ENCODE peak calls at places on chromosome 3, in ten cellular contexts. U is OCI-LY7; N is right atrium auricular region; Y is fibroblast of mammary gland; I is left lung; D is CD8-positive, alpha-beta T cell; C is astrocyte of the cerebellum; B is cardiac fibroblast; A is spleen; E is HCT116. K is an unnamed sample.
A peak's percentile ranks its signal among the peaks of the same experiment; 100 is the strongest.

GRCh38 chr3:27800261-27800660 is 78.1 kb upstream of the EOMES start:
- DNase-seq in U (no peak), N (no peak), Y (peak; percentile 8), I (no peak), D (no peak), C (no peak), B (no peak), A (no peak), E (no peak), K (no peak)

GRCh38 chr3:183287301-183287971 is 34.4 kb downstream of the B3GNT5 start:
- DNase-seq in U (no peak), N (peak; percentile 64), Y (peak; percentile 99), I (no peak), D (no peak), C (peak; percentile 93), B (peak; percentile 97), A (no peak), E (no peak), K (peak; percentile 98)

GRCh38 chr3:183122257-183122932 is 23.1 kb upstream of the MCCC1 start:
- DNase-seq in U (peak; percentile 70), N (no peak), Y (peak; percentile 71), I (no peak), D (no peak), C (peak; percentile 38), B (peak; percentile 79), A (no peak), E (peak; percentile 38), K (peak; percentile 82)

GRCh38 chr3:172467170-172467824 is 19.0 kb upstream of the GHSR start:
- DNase-seq in U (no peak), N (no peak), Y (peak; percentile 80), I (no peak), D (no peak), C (no peak), B (peak; percentile 56), A (no peak), E (peak; percentile 42), K (peak; percentile 67)

GRCh38 chr3:119098620-119099222 is 47.2 kb upstream of the TEX55 start:
- DNase-seq in U (peak; percentile 36), N (no peak), Y (peak; percentile 46), I (no peak), D (no peak), C (peak; percentile 15), B (peak; percentile 49), A (no peak), E (peak; percentile 13), K (peak; percentile 65)

GRCh38 chr3:146803746-146804145 is 198.6 kb upstream of the PLSCR5 start:
- DNase-seq in U (no peak), N (no peak), Y (peak; percentile 87), I (no peak), D (no peak), C (peak; percentile 58), B (peak; percentile 72), A (no peak), E (no peak), K (peak; percentile 96)

GRCh38 chr3:128987701-128988100 is 6.2 kb downstream of the CFAP92 start:
- DNase-seq in U (no peak), N (no peak), Y (no peak), I (no peak), D (no peak), C (no peak), B (no peak), A (no peak), E (no peak), K (no peak)

GRCh38 chr3:170997966-170998913 is 28.3 kb downstream of the SLC2A2 start:
- DNase-seq in U (no peak), N (no peak), Y (peak; percentile 45), I (no peak), D (no peak), C (no peak), B (peak; percentile 29), A (no peak), E (no peak), K (peak; percentile 52)

GRCh38 chr3:165814380-165814779 is 22.8 kb downstream of the BCHE start:
- DNase-seq in U (no peak), N (no peak), Y (no peak), I (no peak), D (no peak), C (no peak), B (peak; percentile 5), A (no peak), E (no peak), K (no peak)

DNA sequence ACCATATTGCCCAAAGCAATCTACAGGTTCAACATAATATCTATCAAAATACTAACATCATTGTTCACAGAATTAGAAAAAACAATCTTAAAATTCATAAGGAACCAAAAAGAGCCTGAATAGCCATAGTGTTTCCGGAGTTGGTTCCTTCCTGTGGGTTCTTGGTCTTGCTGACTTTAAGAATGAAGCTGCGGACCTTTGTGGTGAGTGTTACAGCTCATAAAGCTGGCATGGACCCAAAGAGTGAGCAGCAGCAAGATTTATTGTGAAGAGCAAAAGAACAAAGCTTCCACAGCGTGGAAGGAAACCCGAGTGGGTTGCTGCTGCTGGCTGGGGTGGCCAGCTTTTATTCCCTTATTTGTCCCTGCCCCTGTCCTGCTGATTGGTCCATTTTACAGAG is 15.3 kb upstream of the ACVR2B start:
- DNase-seq in U (no peak), N (no peak), Y (peak; percentile 42), I (no peak), D (no peak), C (no peak), B (no peak), A (no peak), E (no peak), K (peak; percentile 59)
- H3K4me3 ChIP-seq in U (no peak overlapping the region), N (no peak overlapping the region), Y (no peak overlapping the region), I (no peak overlapping the region), D (no peak overlapping the region), C (no peak overlapping the region), B (no peak overlapping the region), A (no peak overlapping the region), E (no peak overlapping the region), K (no peak overlapping the region)

GRCh38 chr3:188431040-188431439 is 277.1 kb downstream of the LPP start:
- DNase-seq in U (no peak), N (no peak), Y (no peak), I (no peak), D (no peak), C (no peak), B (no peak), A (no peak), E (no peak), K (no peak)

GRCh38 chr3:188433526-188433855 is 279.5 kb downstream of the LPP start:
- DNase-seq in U (no peak), N (no peak), Y (no peak), I (no peak), D (no peak), C (no peak), B (no peak), A (no peak), E (no peak), K (no peak)

GRCh38 chr3:188434594-188434993 is 280.6 kb downstream of the LPP start:
- DNase-seq in U (no peak), N (no peak), Y (no peak), I (no peak), D (no peak), C (no peak), B (no peak), A (no peak), E (no peak), K (no peak)

GRCh38 chr3:188431553-188431952 is 277.6 kb downstream of the LPP start:
- DNase-seq in U (no peak), N (no peak), Y (peak; percentile 58), I (no peak), D (no peak), C (no peak), B (peak; percentile 68), A (no peak), E (no peak), K (peak; percentile 78)

DNA sequence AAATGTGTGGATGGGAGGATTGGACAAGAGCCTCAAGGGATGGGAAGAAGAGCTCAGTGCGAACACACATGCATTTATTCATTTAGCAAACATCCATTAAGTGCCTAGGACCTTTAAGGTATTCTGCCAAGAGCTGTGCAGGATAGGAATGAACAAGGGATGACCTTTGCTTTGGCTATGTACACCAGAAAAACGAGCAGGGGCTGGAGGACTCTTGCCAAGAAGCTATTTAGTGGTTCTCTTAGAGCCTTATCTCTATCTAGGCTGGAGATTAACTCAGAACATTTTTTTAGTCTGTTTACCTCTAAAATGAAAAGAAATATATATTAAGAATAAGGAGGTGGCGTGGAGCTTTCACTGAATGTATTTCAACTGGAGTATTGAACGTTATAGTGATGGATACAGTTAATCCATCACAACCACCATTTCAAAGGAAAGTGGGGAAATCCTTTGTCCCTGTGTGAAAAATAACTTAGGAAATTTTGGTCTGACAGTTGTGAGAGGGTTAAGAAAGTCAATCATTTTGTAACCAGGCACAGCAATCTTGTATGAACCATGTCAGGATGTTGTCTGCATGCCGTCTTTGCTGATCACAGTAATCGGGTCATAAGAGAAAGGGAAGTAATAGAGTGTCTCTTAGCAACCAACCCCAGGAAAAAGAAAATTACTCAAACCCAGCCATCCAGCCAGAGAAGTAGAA is 279.0 kb downstream of the LPP start:
- DNase-seq in U (no peak), N (no peak), Y (peak; percentile 35), I (no peak), D (no peak), C (peak; percentile 31), B (peak; percentile 84), A (no peak), E (no peak), K (peak; percentile 88)
- H3K4me3 ChIP-seq in U (no peak overlapping the region), N (no peak overlapping the region), Y (no peak overlapping the region), I (no peak overlapping the region), D (no peak overlapping the region), C (no peak overlapping the region), B (no peak overlapping the region), A (no peak overlapping the region), E (no peak overlapping the region), K (peak overlapping the region; percentile 7)

GRCh38 chr3:56758539-56758981 is 43.2 kb downstream of the ARHGEF3 start:
- DNase-seq in U (no peak), N (no peak), Y (peak; percentile 93), I (peak; percentile 70), D (peak; percentile 17), C (peak; percentile 67), B (peak; percentile 92), A (no peak), E (peak; percentile 66), K (peak; percentile 94)
- H3K4me3 ChIP-seq in U (no peak overlapping the region), N (no peak overlapping the region), Y (no peak overlapping the region), I (no peak overlapping the region), D (no peak overlapping the region), C (no peak overlapping the region), B (peak overlapping the region; percentile 19), A (no peak overlapping the region), E (peak overlapping the region; percentile 8), K (peak overlapping the region; percentile 23)

GRCh38 chr3:52246728-52247454 is 1.3 kb downstream of the PPM1M start:
- DNase-seq in U (no peak), N (no peak), Y (no peak), I (peak; percentile 61), D (no peak), C (no peak), B (no peak), A (peak; percentile 91), E (no peak), K (no peak)
- H3K4me3 ChIP-seq in U (no peak overlapping the region), N (peak overlapping the region; percentile 65), Y (peak overlapping the region; percentile 3), I (peak overlapping the region; percentile 58), D (peak overlapping the region; percentile 70), C (peak overlapping the region; percentile 50), B (no peak overlapping the region), A (peak overlapping the region; percentile 64), E (no peak overlapping the region), K (no peak overlapping the region)